ENCODE peak calls at places on chromosome 7, in five cellular contexts. F, A, O, Z and W are unnamed samples.

GRCh38 chr7:73718905-73719805 is at the start of gene STX1A:
- DNase-seq in A (peak; percentile 99), F (peak; percentile 40), O (no peak), Z (no peak), W (no peak)

GRCh38 chr7:87702326-87702725 is 74.1 kb downstream of the RUNDC3B start:
- DNase-seq in F (no peak), O (no peak), Z (no peak), A (no peak), W (no peak)

GRCh38 chr7:157032128-157032527 is 21.7 kb upstream of the MNX1 start:
- DNase-seq in F (no peak), Z (no peak), A (no peak), O (no peak), W (no peak)

GRCh38 chr7:5755704-5756131 is 25.7 kb downstream of the RNF216 start:
- DNase-seq in O (no peak), F (no peak), A (peak; percentile 47), Z (no peak), W (no peak)

GRCh38 chr7:64876792-64877713 is 26.0 kb upstream of the ZNF273 start:
- DNase-seq in F (no peak), A (no peak), O (no peak), Z (peak; percentile 67), W (no peak)

GRCh38 chr7:68146970-68147369 is 1150.3 kb downstream of the TYW1 start:
- DNase-seq in A (no peak), O (no peak), Z (no peak), F (no peak), W (no peak)

GRCh38 chr7:17638727-17639126 is 301.6 kb downstream of the SNX13 start:
- DNase-seq in O (no peak), Z (no peak), A (no peak), F (no peak), W (no peak)

GRCh38 chr7:70925411-70926115 is 206.4 kb upstream of the GALNT17 start:
- DNase-seq in F (no peak), Z (no peak), O (no peak), A (no peak), W (no peak)

GRCh38 chr7:151310578-151310977 is 31.0 kb upstream of the NUB1 start:
- DNase-seq in Z (no peak), A (peak; percentile 53), F (peak; percentile 62), O (no peak), W (no peak)

GRCh38 chr7:11749629-11750028 is 82.4 kb downstream of the THSD7A start:
- DNase-seq in O (no peak), A (no peak), Z (no peak), F (no peak), W (no peak)

GRCh38 chr7:73774923-73775322 is 4.9 kb upstream of the CLDN3 start:
- DNase-seq in F (no peak), A (peak; percentile 45), Z (no peak), O (no peak), W (no peak)

GRCh38 chr7:78510580-78511188 is 712.1 kb downstream of the PHTF2 start:
- DNase-seq in Z (peak; percentile 41), F (peak; percentile 23), A (no peak), O (no peak), W (peak; percentile 8)

GRCh38 chr7:40516376-40516775 is 381.6 kb downstream of the SUGCT start:
- DNase-seq in F (no peak), Z (no peak), A (no peak), O (no peak), W (no peak)

GRCh38 chr7:64307254-64308018 is 6.3 kb upstream of the ZNF736 start:
- DNase-seq in O (peak; percentile 89), F (no peak), A (peak; percentile 39), Z (no peak), W (no peak)

GRCh38 chr7:32164341-32164996 is 94.3 kb upstream of the PDE1C start:
- DNase-seq in O (no peak), Z (no peak), F (peak; percentile 43), A (peak; percentile 24), W (peak; percentile 43)

GRCh38 chr7:108030536-108030935 is 27.6 kb upstream of the LAMB1 start:
- DNase-seq in O (no peak), Z (no peak), F (no peak), A (no peak), W (no peak)

GRCh38 chr7:94129443-94130140 is 125.4 kb upstream of the BET1 start:
- DNase-seq in Z (no peak), A (no peak), O (no peak), F (peak; percentile 19), W (no peak)

GRCh38 chr7:118259115-118259514 is 34.6 kb downstream of the ANKRD7 start:
- DNase-seq in A (no peak), F (no peak), Z (no peak), O (no peak), W (no peak)

GRCh38 chr7:101684980-101685323 is 55.9 kb upstream of the MYL10 start:
- DNase-seq in A (no peak), Z (no peak), F (no peak), O (no peak), W (no peak)

GRCh38 chr7:22432203-22432718 is 67.7 kb downstream of the STEAP1B start:
- DNase-seq in A (no peak), O (no peak), F (no peak), Z (no peak), W (no peak)

GRCh38 chr7:117673839-117674238 is 194.0 kb downstream of the CFTR start:
- DNase-seq in F (peak; percentile 7), O (no peak), A (no peak), Z (no peak), W (peak; percentile 24)

GRCh38 chr7:56026538-56026937 is 24.7 kb downstream of the PSPH start:
- DNase-seq in O (no peak), A (no peak), F (no peak), Z (no peak), W (no peak)

GRCh38 chr7:104264281-104264680 is 56.5 kb upstream of the ORC5 start:
- DNase-seq in A (no peak), F (no peak), O (no peak), Z (no peak), W (no peak)

GRCh38 chr7:128405345-128406146 is 4.2 kb downstream of the IMPDH1 start:
- DNase-seq in A (peak; percentile 98), Z (no peak), F (no peak), O (no peak), W (no peak)

GRCh38 chr7:129376076-129376777 is 58.0 kb upstream of the STRIP2 start:
- DNase-seq in F (peak; percentile 30), Z (no peak), O (no peak), A (peak; percentile 71), W (peak; percentile 32)

GRCh38 chr7:78125884-78126283 is 327.3 kb downstream of the PHTF2 start:
- DNase-seq in A (no peak), F (peak; percentile 58), Z (no peak), O (no peak), W (no peak)

DNA sequence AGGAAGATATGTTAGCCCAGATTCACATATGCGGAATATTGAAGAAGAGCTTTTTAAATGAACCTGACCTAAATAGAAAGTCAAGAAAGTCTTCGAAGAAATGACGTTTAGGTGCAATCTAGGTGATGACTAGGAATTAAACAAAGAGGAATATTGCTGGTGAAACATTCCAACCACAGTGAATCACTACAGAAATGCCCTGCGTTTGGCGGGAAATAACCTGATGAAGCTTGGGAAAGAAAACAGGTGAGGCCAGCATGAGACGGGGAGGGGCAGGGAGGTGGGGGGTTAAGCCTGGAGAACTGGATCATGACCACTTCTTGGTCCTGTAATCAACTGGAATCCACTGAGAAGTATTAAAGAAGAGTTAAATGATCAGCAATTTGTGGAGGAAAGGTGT is 299.4 kb upstream of the VSTM2A start:
- DNase-seq in O (no peak), F (no peak), A (no peak), Z (no peak), W (no peak)
- TF ChIP-seq EZH2 in O (no peak), F (no peak), A (no peak), Z (no peak), W (no peak)

DNA sequence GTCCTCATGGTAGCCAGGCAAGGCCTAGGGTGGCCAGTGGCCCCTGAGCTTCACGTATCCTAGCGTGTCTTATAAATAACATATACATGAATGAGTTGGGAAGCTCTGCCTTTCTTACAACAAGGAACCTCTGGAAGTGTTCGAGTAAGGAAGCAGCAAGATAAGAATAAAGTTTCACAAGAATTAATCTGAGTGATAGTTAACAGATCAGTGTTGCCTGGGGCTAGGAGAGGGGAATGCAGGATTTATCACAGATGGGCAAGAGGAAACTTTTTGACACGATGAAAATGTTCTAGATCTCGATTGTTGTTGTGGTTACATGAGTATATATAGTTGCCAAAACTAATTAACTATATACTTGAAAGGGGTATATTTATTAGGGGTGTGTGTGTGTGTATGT is 74.2 kb downstream of the TSPAN12 start:
- DNase-seq in F (no peak), Z (no peak), A (no peak), O (no peak), W (no peak)
- TF ChIP-seq YY1 in F (no peak), Z (no peak), A (no peak), O (no peak), W (no peak)

DNA sequence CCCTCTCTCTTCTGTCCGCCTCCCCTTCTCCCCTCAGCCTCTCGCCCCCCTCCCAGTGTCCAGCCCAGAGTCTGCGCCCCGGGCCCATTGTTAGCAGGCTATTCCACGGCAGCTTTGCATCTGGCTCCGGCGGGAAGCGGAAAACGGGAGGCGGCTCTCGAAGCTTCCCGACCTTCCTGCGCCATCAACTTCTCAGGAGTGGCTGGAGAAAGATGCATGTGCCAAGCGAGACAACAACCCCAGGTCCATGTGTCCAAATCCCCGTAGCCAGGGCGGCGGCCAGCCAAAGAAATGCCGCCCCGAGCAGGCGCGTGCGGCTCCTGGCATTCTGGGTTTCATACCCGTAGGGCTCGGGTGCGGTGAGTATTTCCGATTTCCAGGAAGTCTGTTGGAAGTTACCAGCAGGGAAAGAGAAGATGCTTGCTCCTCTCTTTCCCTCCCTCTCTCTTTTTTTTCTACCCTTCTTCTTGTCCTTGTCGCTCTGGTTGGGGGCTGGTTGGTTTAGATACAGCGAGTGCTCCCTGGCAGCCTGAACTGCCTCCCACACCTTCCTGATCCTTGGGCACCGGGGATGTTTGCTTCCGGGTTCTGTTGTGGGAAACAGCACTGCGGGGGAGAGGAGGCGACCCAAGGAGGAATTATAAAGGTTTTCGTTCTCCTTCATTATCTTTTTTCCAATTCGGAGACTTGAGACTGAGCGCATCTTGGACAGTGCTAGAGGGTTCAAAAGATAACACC is 1.2 kb upstream of the HOXA2 start:
- DNase-seq in F (no peak), O (no peak), Z (no peak), A (no peak), W (no peak)
- TF ChIP-seq EZH2 in F (no peak), O (no peak), Z (peak; percentile 98), A (no peak), W (no peak)

GRCh38 chr7:137009404-137009803 is 141.0 kb downstream of the CHRM2 start:
- DNase-seq in Z (no peak), A (no peak), O (no peak), F (no peak), W (no peak)

GRCh38 chr7:137005873-137006272 is 137.4 kb downstream of the CHRM2 start:
- DNase-seq in A (no peak), Z (no peak), F (no peak), O (no peak), W (no peak)

GRCh38 chr7:137003606-137004005 is 135.2 kb downstream of the CHRM2 start:
- DNase-seq in A (no peak), O (no peak), F (no peak), Z (no peak), W (no peak)

GRCh38 chr7:137007001-137007725 is 138.7 kb downstream of the CHRM2 start:
- DNase-seq in F (no peak), A (no peak), O (no peak), Z (no peak), W (no peak)

DNA sequence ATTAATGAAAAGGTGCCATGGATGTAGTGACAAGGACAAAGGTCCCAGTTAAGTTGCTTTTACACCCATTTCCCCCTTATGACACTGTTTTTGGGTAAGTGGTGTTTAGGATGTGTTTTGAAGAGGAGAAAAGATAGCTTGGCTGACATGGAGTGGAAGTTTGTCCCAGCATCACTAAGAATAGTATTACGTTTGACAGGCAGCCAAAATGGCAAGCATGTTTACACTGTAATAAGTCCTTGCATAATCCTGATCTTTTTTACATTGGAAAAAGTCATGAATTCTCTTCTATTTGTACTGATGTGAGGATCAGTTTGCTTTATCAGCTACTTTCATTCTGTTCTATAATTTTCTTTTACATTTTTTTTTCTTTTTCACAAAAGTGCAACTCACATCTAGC is 137.8 kb downstream of the CHRM2 start:
- DNase-seq in Z (no peak), F (no peak), O (no peak), A (no peak), W (no peak)
- TF ChIP-seq YY1 in Z (no peak), F (no peak), O (no peak), A (no peak), W (no peak)